ENCODE peak calls at places on chromosomes 1 and 21, in ten cellular contexts. F is mucosa of descending colon, U is Panc1, H is IMR-90, Y is coronary artery, Q is astrocyte of the cerebellum, I is heart right ventricle, G is cardiac fibroblast, N is PC-9, S is dorsolateral prefrontal cortex. R is an unnamed sample.

GRCh38 chr1:7670334-7671145 is 100.6 kb upstream of the VAMP3 start:
- DNase-seq in F (no peak), U (no peak), H (no peak), Y (no peak), Q (no peak), I (peak), G (peak), N (no peak), S (no peak), R (no peak)

GRCh38 chr1:204217648-204218000 is 3.8 kb upstream of the GOLT1A start:
- DNase-seq in F (no peak), U (no peak), H (no peak), Y (no peak), Q (no peak), I (no peak), G (no peak), N (no peak), S (no peak), R (no peak)

GRCh38 chr1:2148691-2149090 is 45.9 kb downstream of the FAAP20 start:
- DNase-seq in F (no peak), U (no peak), H (no peak), Y (no peak), Q (no peak), I (no peak), G (no peak), N (no peak), S (no peak), R (no peak)

GRCh38 chr1:74470936-74471335 is 41.5 kb downstream of the LRRC53 start:
- DNase-seq in F (no peak), U (no peak), H (no peak), Y (no peak), Q (no peak), I (no peak), G (no peak), N (no peak), S (no peak), R (no peak)

GRCh38 chr1:246579818-246580217 is 13.6 kb downstream of the CNST start:
- DNase-seq in F (no peak), U (no peak), H (no peak), Y (no peak), Q (no peak), I (no peak), G (no peak), N (no peak), S (no peak), R (no peak)

GRCh38 chr21:44527983-44528633 is 11.9 kb downstream of the KRTAP10-1 start:
- DNase-seq in F (no peak), U (no peak), H (no peak), Y (no peak), Q (no peak), I (peak), G (no peak), N (no peak), S (no peak), R (no peak)

GRCh38 chr1:117825414-117825813 is 104.0 kb downstream of the GDAP2 start:
- DNase-seq in F (no peak), U (no peak), H (no peak), Y (no peak), Q (no peak), I (no peak), G (no peak), N (no peak), S (no peak), R (no peak)

GRCh38 chr1:52553372-52554266 is 727 bp upstream of the TUT4 start:
- DNase-seq in F (peak), U (no peak), H (peak), Y (peak), Q (peak), I (peak), G (peak), N (peak), S (peak), R (peak)

GRCh38 chr1:80441664-80442063 is 1359.1 kb upstream of the ADGRL2 start:
- DNase-seq in F (no peak), U (no peak), H (no peak), Y (no peak), Q (no peak), I (no peak), G (no peak), N (no peak), S (no peak), R (no peak)

GRCh38 chr1:151760597-151761385 is 2.5 kb downstream of the MRPL9 start:
- DNase-seq in F (no peak), U (no peak), H (no peak), Y (no peak), Q (no peak), I (no peak), G (peak), N (no peak), S (no peak), R (no peak)

GRCh38 chr1:204980870-204981405 is 62.1 kb upstream of the CNTN2 start:
- DNase-seq in F (no peak), U (no peak), H (no peak), Y (no peak), Q (no peak), I (no peak), G (no peak), N (no peak), S (no peak), R (no peak)

GRCh38 chr1:203324103-203325003 is 19.0 kb downstream of the BTG2 start:
- DNase-seq in F (no peak), U (no peak), H (no peak), Y (no peak), Q (no peak), I (no peak), G (no peak), N (no peak), S (no peak), R (no peak)

GRCh38 chr21:39630191-39630591 is 17.5 kb downstream of the B3GALT5 start:
- DNase-seq in F (no peak), U (no peak), H (peak), Y (no peak), Q (peak), I (no peak), G (no peak), N (no peak), S (no peak), R (no peak)
- H3K4me3 ChIP-seq in F (no peak), U (no peak), H (no peak), Y (no peak), Q (peak), I (no peak), G (no peak), N (no peak), S (no peak), R (no peak)

GRCh38 chr1:161373442-161373841 is 5.8 kb upstream of the CFAP126 start:
- DNase-seq in F (no peak), U (no peak), H (no peak), Y (no peak), Q (no peak), I (no peak), G (no peak), N (no peak), S (no peak), R (no peak)
- TF ChIP-seq CTCF in F (no peak), U (no peak), H (no peak), Y (no peak), Q (no peak), I (no peak), G (no peak), N (no peak), S (no peak), R (no peak)

DNA sequence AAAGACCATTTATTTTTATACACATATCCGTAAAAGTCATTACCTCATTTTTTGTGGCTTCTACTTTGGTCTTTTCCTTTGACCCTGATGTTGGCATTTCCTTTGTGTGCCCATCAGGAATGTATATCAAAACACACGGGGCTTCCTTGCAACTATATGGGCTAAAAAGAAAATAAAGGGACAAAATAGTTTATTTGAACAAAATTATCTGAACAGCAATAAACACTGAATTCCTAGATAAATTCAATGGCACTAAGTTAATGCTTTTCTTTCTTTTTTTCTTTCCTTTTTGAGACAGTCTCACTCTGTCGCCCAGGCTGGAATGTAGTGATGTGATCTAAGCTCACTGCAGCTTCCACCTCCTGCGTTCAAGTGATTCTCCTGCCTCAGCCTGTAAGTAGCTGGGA is 45.2 kb downstream of the EPRS1 start:
- DNase-seq in F (no peak), U (no peak), H (peak), Y (no peak), Q (no peak), I (no peak), G (no peak), N (no peak), S (no peak), R (peak)
- H3K4me3 ChIP-seq in F (no peak), U (no peak), H (no peak), Y (no peak), Q (no peak), I (no peak), G (no peak), N (no peak), S (no peak), R (no peak)

GRCh38 chr1:88655685-88656299 is 28.3 kb upstream of the PKN2 start:
- DNase-seq in F (no peak), U (peak), H (peak), Y (no peak), Q (peak), I (no peak), G (peak), N (no peak), S (no peak), R (peak)
- TF ChIP-seq CTCF in F (no peak), U (peak), H (peak), Y (peak), Q (peak), I (peak), G (peak), N (peak), S (peak), R (peak)

R was measured in fibroblast of pulmonary artery.